ENCODE peak calls at places on chromosome 11, in seven cellular contexts. E is C1 segment of cervical spinal cord; A is activated CD8-positive, alpha-beta memory T cell treated with anti-CD3 and anti-CD28 coated beads for 4 hours; Q is cardiac fibroblast; M is AG09309; U is NCI-H1105; W is dorsolateral prefrontal cortex. F is an unnamed sample.

GRCh38 chr11:33044281-33044680 is 4.9 kb downstream of the TCP11L1 start:
- DNase-seq in E (no peak), A (no peak), Q (peak), M (no peak), U (no peak), W (no peak), F (no peak)

GRCh38 chr11:124844664-124845079 is 20.6 kb upstream of the ROBO3 start:
- DNase-seq in E (no peak), A (no peak), Q (no peak), M (no peak), U (no peak), W (no peak), F (no peak)

GRCh38 chr11:40099391-40100169 is 1359.9 kb downstream of the LRRC4C start:
- DNase-seq in E (no peak), A (no peak), Q (no peak), M (no peak), U (no peak), W (no peak), F (no peak)

GRCh38 chr11:65172600-65172999 is 2.6 kb downstream of the SPDYC start:
- DNase-seq in E (no peak), A (no peak), Q (no peak), M (no peak), U (no peak), W (no peak), F (no peak)

GRCh38 chr11:56783448-56784041 is 35.0 kb upstream of the OR9G4 start:
- DNase-seq in E (no peak), A (no peak), Q (peak), M (peak), U (peak), W (no peak), F (peak)

GRCh38 chr11:57668467-57668890 is 565 bp downstream of the ZDHHC5 start:
- DNase-seq in E (no peak), A (no peak), Q (no peak), M (no peak), U (no peak), W (no peak), F (no peak)

GRCh38 chr11:24793479-24793878 is 296.6 kb downstream of the LUZP2 start:
- DNase-seq in E (no peak), A (no peak), Q (peak), M (no peak), U (no peak), W (no peak), F (no peak)

GRCh38 chr11:84691830-84692229 is 935.3 kb downstream of the DLG2 start:
- DNase-seq in E (no peak), A (no peak), Q (no peak), M (no peak), U (no peak), W (no peak), F (no peak)

GRCh38 chr11:83156996-83157754 is at the start of gene PCF11:
- DNase-seq in E (no peak), A (no peak), Q (peak), M (no peak), U (no peak), W (no peak), F (no peak)

GRCh38 chr11:96158126-96158525 is 184.9 kb downstream of the MAML2 start:
- DNase-seq in E (no peak), A (no peak), Q (no peak), M (no peak), U (no peak), W (no peak), F (no peak)

GRCh38 chr11:259374-259773 is 18.8 kb upstream of the NLRP6 start:
- DNase-seq in E (no peak), A (no peak), Q (no peak), M (no peak), U (no peak), W (no peak), F (no peak)

GRCh38 chr11:134528453-134528852 is 116.4 kb upstream of the B3GAT1 start:
- DNase-seq in E (no peak), A (no peak), Q (no peak), M (no peak), U (no peak), W (no peak), F (no peak)

GRCh38 chr11:61701298-61701993 is 21.3 kb downstream of the DAGLA start:
- DNase-seq in E (no peak), A (no peak), Q (no peak), M (no peak), U (no peak), W (peak), F (no peak)

GRCh38 chr11:26070981-26071380 is 260.9 kb upstream of the ANO3 start:
- DNase-seq in E (no peak), A (no peak), Q (no peak), M (no peak), U (no peak), W (no peak), F (no peak)

GRCh38 chr11:59615132-59615636 is 390 bp downstream of the OSBP start:
- DNase-seq in E (no peak), A (peak), Q (no peak), M (no peak), U (peak), W (peak), F (no peak)

GRCh38 chr11:120511116-120511803 is at the start of gene GRIK4:
- DNase-seq in E (peak), A (peak), Q (peak), M (no peak), U (peak), W (peak), F (peak)

GRCh38 chr11:130451261-130452019 is 3.0 kb downstream of the ADAMTS15 start:
- DNase-seq in E (no peak), A (no peak), Q (peak), M (no peak), U (no peak), W (no peak), F (peak)

GRCh38 chr11:122779047-122779629 is 59.2 kb upstream of the CRTAM start:
- DNase-seq in E (no peak), A (no peak), Q (no peak), M (no peak), U (no peak), W (no peak), F (no peak)

GRCh38 chr11:19185036-19185435 is 16.7 kb downstream of the CSRP3 start:
- DNase-seq in E (no peak), A (no peak), Q (no peak), M (no peak), U (no peak), W (no peak), F (no peak)

GRCh38 chr11:30017467-30017895 is 651 bp upstream of the KCNA4 start:
- DNase-seq in E (no peak), A (no peak), Q (no peak), M (no peak), U (no peak), W (no peak), F (no peak)

GRCh38 chr11:107857550-107858216 is 904 bp downstream of the SLC35F2 start:
- DNase-seq in E (no peak), A (no peak), Q (peak), M (no peak), U (no peak), W (no peak), F (peak)

GRCh38 chr11:3810446-3810845 is 2.1 kb downstream of the PGAP2 start:
- DNase-seq in E (no peak), A (no peak), Q (no peak), M (no peak), U (no peak), W (no peak), F (no peak)

GRCh38 chr11:16395601-16396000 is 39.3 kb upstream of the SOX6 start:
- DNase-seq in E (no peak), A (no peak), Q (no peak), M (no peak), U (no peak), W (no peak), F (no peak)

GRCh38 chr11:134120921-134121526 is 52.2 kb downstream of the JAM3 start:
- DNase-seq in E (no peak), A (no peak), Q (peak), M (no peak), U (no peak), W (peak), F (peak)

GRCh38 chr11:92886243-92886905 is 83.1 kb upstream of the MTNR1B start:
- DNase-seq in E (no peak), A (no peak), Q (peak), M (peak), U (peak), W (no peak), F (no peak)

GRCh38 chr11:34513674-34513995 is at the start of gene ELF5:
- DNase-seq in E (no peak), A (no peak), Q (no peak), M (no peak), U (no peak), W (no peak), F (no peak)

GRCh38 chr11:73330569-73331093 is 22.6 kb downstream of the ARHGEF17 start:
- DNase-seq in E (no peak), A (no peak), Q (peak), M (no peak), U (no peak), W (no peak), F (peak)

GRCh38 chr11:60959445-60959844 is 7.5 kb upstream of the SLC15A3 start:
- DNase-seq in E (no peak), A (no peak), Q (peak), M (no peak), U (no peak), W (no peak), F (no peak)

GRCh38 chr11:112412383-112412782 is 151.7 kb upstream of the PLET1 start:
- DNase-seq in E (no peak), A (no peak), Q (no peak), M (no peak), U (no peak), W (no peak), F (no peak)

GRCh38 chr11:67484847-67485311 is 2.1 kb downstream of the AIP start:
- DNase-seq in E (no peak), A (peak), Q (no peak), M (no peak), U (no peak), W (no peak), F (no peak)

F was measured in fibroblast of gingiva.